ENCODE peak calls at places on chromosomes 16 and 17, in four cellular contexts. One of them, this sample, is unnamed.

GRCh38 chr16:88406096-88407041 is 23.6 kb downstream of the ZNF469 start:
- DNase-seq in ELR: no peak
- DNase-seq in CD4-positive, alpha-beta T cell: no peak
- DNase-seq in Caco-2: no peak
- DNase-seq in this sample: no peak

GRCh38 chr17:42754782-42755181 is 6.2 kb upstream of the RAMP2 start:
- DNase-seq in ELR: peak
- DNase-seq in CD4-positive, alpha-beta T cell: no peak
- DNase-seq in Caco-2: no peak
- DNase-seq in this sample: peak

GRCh38 chr16:51418258-51418657 is 267.2 kb upstream of the SALL1 start:
- DNase-seq in ELR: no peak
- DNase-seq in CD4-positive, alpha-beta T cell: no peak
- DNase-seq in Caco-2: no peak
- DNase-seq in this sample: no peak

GRCh38 chr17:74760404-74761105 is 12.1 kb downstream of the NHERF1 start:
- DNase-seq in ELR: no peak
- DNase-seq in CD4-positive, alpha-beta T cell: no peak
- DNase-seq in Caco-2: no peak
- DNase-seq in this sample: no peak

GRCh38 chr17:4852504-4853075 is 19.4 kb downstream of the MINK1 start:
- DNase-seq in ELR: peak
- DNase-seq in CD4-positive, alpha-beta T cell: no peak
- DNase-seq in Caco-2: no peak
- DNase-seq in this sample: peak

GRCh38 chr16:49468611-49469322 is 95.2 kb downstream of the C16orf78 start:
- DNase-seq in ELR: no peak
- DNase-seq in CD4-positive, alpha-beta T cell: no peak
- DNase-seq in Caco-2: no peak
- DNase-seq in this sample: no peak

GRCh38 chr16:24939738-24940137 is 75.4 kb downstream of the ARHGAP17 start:
- DNase-seq in ELR: no peak
- DNase-seq in CD4-positive, alpha-beta T cell: no peak
- DNase-seq in Caco-2: no peak
- DNase-seq in this sample: no peak

GRCh38 chr17:33964344-33964979 is 290.6 kb upstream of the CCL2 start:
- DNase-seq in ELR: no peak
- DNase-seq in CD4-positive, alpha-beta T cell: no peak
- DNase-seq in Caco-2: no peak
- DNase-seq in this sample: peak

GRCh38 chr16:64206877-64207276 is 915.0 kb downstream of the CDH11 start:
- DNase-seq in ELR: no peak
- DNase-seq in CD4-positive, alpha-beta T cell: no peak
- DNase-seq in Caco-2: no peak
- DNase-seq in this sample: no peak

GRCh38 chr16:31149894-31150890 is at the start of gene PRSS36:
- DNase-seq in ELR: no peak
- DNase-seq in CD4-positive, alpha-beta T cell: no peak
- DNase-seq in Caco-2: no peak
- DNase-seq in this sample: no peak

GRCh38 chr17:57256708-57257112 is 387 bp downstream of the MSI2 start:
- DNase-seq in ELR: peak
- DNase-seq in CD4-positive, alpha-beta T cell: peak
- DNase-seq in Caco-2: no peak
- DNase-seq in this sample: peak

GRCh38 chr16:11301645-11302513 is 20.7 kb upstream of the PRM1 start:
- DNase-seq in ELR: peak
- DNase-seq in CD4-positive, alpha-beta T cell: no peak
- DNase-seq in Caco-2: no peak
- DNase-seq in this sample: no peak

GRCh38 chr16:23207485-23207884 is 24.9 kb downstream of the SCNN1G start:
- DNase-seq in ELR: no peak
- DNase-seq in CD4-positive, alpha-beta T cell: no peak
- DNase-seq in Caco-2: no peak
- DNase-seq in this sample: no peak

GRCh38 chr16:48539485-48540221 is 70.3 kb downstream of the N4BP1 start:
- DNase-seq in ELR: no peak
- DNase-seq in CD4-positive, alpha-beta T cell: no peak
- DNase-seq in Caco-2: no peak
- DNase-seq in this sample: no peak

GRCh38 chr17:18259621-18260331 is 686 bp upstream of the MIEF2 start:
- DNase-seq in ELR: peak
- DNase-seq in CD4-positive, alpha-beta T cell: no peak
- DNase-seq in Caco-2: peak
- DNase-seq in this sample: peak

GRCh38 chr17:72539981-72540897 is 419.4 kb downstream of the SOX9 start:
- DNase-seq in ELR: peak
- DNase-seq in CD4-positive, alpha-beta T cell: peak
- DNase-seq in Caco-2: no peak
- DNase-seq in this sample: peak

GRCh38 chr16:11251525-11252481 is 4.2 kb downstream of the SOCS1 start:
- DNase-seq in ELR: peak
- DNase-seq in CD4-positive, alpha-beta T cell: peak
- DNase-seq in Caco-2: no peak
- DNase-seq in this sample: no peak

GRCh38 chr16:80569440-80570105 is 28.8 kb downstream of the DYNLRB2 start:
- DNase-seq in ELR: peak
- DNase-seq in CD4-positive, alpha-beta T cell: peak
- DNase-seq in Caco-2: no peak
- DNase-seq in this sample: peak

GRCh38 chr17:422196-422930 is 69.8 kb upstream of the RPH3AL start:
- DNase-seq in ELR: no peak
- DNase-seq in CD4-positive, alpha-beta T cell: no peak
- DNase-seq in Caco-2: no peak
- DNase-seq in this sample: no peak

This sample was measured in ACHN.